ENCODE peak calls at places on chromosomes 3 and 15, in eight cellular contexts. I is A549, S is SK-N-SH, Q is IMR-90, L is HepG2, W is GM12878, G is K562, O is HCT116. H is an unnamed sample.

GRCh38 chr3:82977871-82978270 is 1216.4 kb upstream of the GBE1 start:
- DNase-seq in I (no peak), S (no peak), Q (no peak), L (no peak), W (no peak), G (no peak), O (no peak), H (no peak)

GRCh38 chr15:79433610-79434009 is 1.5 kb downstream of the MINAR1 start:
- DNase-seq in I (peak), S (peak), Q (no peak), L (no peak), W (no peak), G (no peak), O (no peak), H (peak)

GRCh38 chr3:143977326-143978262 is 6.0 kb downstream of the DIPK2A start:
- DNase-seq in I (no peak), S (no peak), Q (peak), L (no peak), W (no peak), G (no peak), O (no peak), H (no peak)

GRCh38 chr15:100206643-100207042 is 135.1 kb downstream of the ADAMTS17 start:
- DNase-seq in I (no peak), S (no peak), Q (no peak), L (no peak), W (no peak), G (no peak), O (no peak), H (no peak)

GRCh38 chr15:101127503-101128076 is 124.3 kb downstream of the CHSY1 start:
- DNase-seq in I (no peak), S (peak), Q (peak), L (peak), W (peak), G (no peak), O (peak), H (no peak)

GRCh38 chr3:75260-75659 is 121.3 kb upstream of the CHL1 start:
- DNase-seq in I (no peak), S (no peak), Q (no peak), L (no peak), W (no peak), G (no peak), O (no peak), H (no peak)

GRCh38 chr3:72272356-72272755 is 487.4 kb upstream of the PROK2 start:
- DNase-seq in I (no peak), S (no peak), Q (no peak), L (no peak), W (no peak), G (no peak), O (no peak), H (no peak)

GRCh38 chr3:126373682-126374601 is 16.7 kb upstream of the KLF15 start:
- DNase-seq in I (no peak), S (no peak), Q (peak), L (no peak), W (no peak), G (no peak), O (no peak), H (no peak)

GRCh38 chr3:38834110-38834509 is 18.1 kb upstream of the SCN10A start:
- DNase-seq in I (peak), S (no peak), Q (peak), L (peak), W (no peak), G (peak), O (peak), H (peak)

GRCh38 chr15:66312144-66312543 is 18.8 kb downstream of the DIS3L start:
- DNase-seq in I (no peak), S (no peak), Q (no peak), L (no peak), W (no peak), G (no peak), O (no peak), H (no peak)

GRCh38 chr3:33360136-33360825 is 79.9 kb downstream of the UBP1 start:
- DNase-seq in I (peak), S (no peak), Q (peak), L (peak), W (no peak), G (no peak), O (peak), H (no peak)
- TF ChIP-seq RAD21 in I (no peak), S (no peak), Q (no peak), L (no peak), W (no peak), G (no peak), O (no peak), H (no peak)

GRCh38 chr15:53910236-53910849 is 67.9 kb upstream of the UNC13C start:
- DNase-seq in I (no peak), S (no peak), Q (no peak), L (peak), W (no peak), G (no peak), O (no peak), H (no peak)
- TF ChIP-seq RAD21 in I (no peak), S (no peak), Q (no peak), L (no peak), W (no peak), G (no peak), O (no peak), H (no peak)

DNA sequence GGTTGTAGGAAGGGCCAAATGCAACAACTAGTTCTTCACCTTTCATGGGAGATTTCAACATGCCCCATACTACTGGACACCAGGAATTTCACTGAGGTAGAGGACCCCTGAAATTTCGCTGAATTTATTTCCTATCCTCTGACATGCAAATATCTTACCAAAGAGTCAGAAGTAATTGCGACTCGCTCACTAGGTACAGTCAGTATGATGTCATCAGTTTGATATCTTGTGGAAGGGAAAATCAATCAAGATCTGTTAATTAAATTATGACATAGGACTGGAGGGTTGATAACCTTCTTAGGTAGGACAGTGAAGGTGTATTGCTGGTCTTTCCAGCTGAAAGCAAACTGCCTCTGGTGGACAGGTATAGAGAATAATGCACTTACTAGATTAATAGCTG is 74.9 kb upstream of the TNIK start:
- DNase-seq in I (no peak), S (no peak), Q (no peak), L (no peak), W (no peak), G (no peak), O (no peak), H (no peak)
- TF ChIP-seq RAD21 in I (no peak), S (no peak), Q (no peak), L (no peak), W (no peak), G (no peak), O (no peak), H (no peak)

GRCh38 chr3:46707601-46708011 is 6.4 kb downstream of the TMIE start:
- DNase-seq in I (no peak), S (no peak), Q (no peak), L (no peak), W (no peak), G (no peak), O (no peak), H (no peak)
- TF ChIP-seq RAD21 in I (no peak), S (no peak), Q (no peak), L (no peak), W (no peak), G (no peak), O (no peak), H (no peak)

H was measured in H1.